ENCODE peak calls at places on chromosome 13, in four cellular contexts. H is HCT116, N is SK-N-SH, A is K562. E is an unnamed sample.

GRCh38 chr13:44068169-44068568 is 188.5 kb downstream of the LACC1 start:
- DNase-seq in N (no peak), H (no peak), A (no peak), E (no peak)

GRCh38 chr13:79455331-79455730 is 25.6 kb upstream of the NDFIP2 start:
- DNase-seq in A (no peak), N (no peak), H (no peak), E (no peak)

GRCh38 chr13:43846496-43846895 is 33.0 kb downstream of the CCDC122 start:
- DNase-seq in N (no peak), A (no peak), H (no peak), E (no peak)

GRCh38 chr13:83975668-83976165 is 93.4 kb upstream of the SLITRK1 start:
- DNase-seq in H (no peak), A (no peak), N (no peak), E (no peak)

GRCh38 chr13:25819856-25820530 is 231.8 kb downstream of the SHISA2 start:
- DNase-seq in N (no peak), H (no peak), A (no peak), E (no peak)

GRCh38 chr13:114146629-114147028 is 14.2 kb upstream of the RASA3 start:
- DNase-seq in N (peak), A (no peak), H (no peak), E (no peak)

GRCh38 chr13:21668665-21669599 is 1.9 kb upstream of the FGF9 start:
- DNase-seq in H (no peak), A (no peak), N (peak), E (no peak)

GRCh38 chr13:65836066-65836465 is 1394.1 kb downstream of the PCDH9 start:
- DNase-seq in N (no peak), A (no peak), H (no peak), E (no peak)

GRCh38 chr13:60001892-60002291 is 161.8 kb downstream of the DIAPH3 start:
- DNase-seq in A (no peak), H (no peak), N (no peak), E (no peak)

GRCh38 chr13:60617863-60618733 is 221.1 kb downstream of the TDRD3 start:
- DNase-seq in N (no peak), H (no peak), A (no peak), E (peak)

GRCh38 chr13:112178769-112179168 is 111.8 kb downstream of the SOX1 start:
- DNase-seq in H (no peak), A (no peak), N (no peak), E (no peak)

GRCh38 chr13:109737046-109737573 is 49.3 kb downstream of the IRS2 start:
- DNase-seq in N (no peak), A (no peak), H (no peak), E (no peak)

GRCh38 chr13:59236979-59237378 is 926.7 kb downstream of the DIAPH3 start:
- DNase-seq in N (no peak), H (no peak), A (no peak), E (no peak)

GRCh38 chr13:103187621-103188020 is 121.4 kb upstream of the SLC10A2 start:
- DNase-seq in N (no peak), A (no peak), H (no peak), E (no peak)

GRCh38 chr13:64154514-64154913 is 2738.9 kb upstream of the PCDH20 start:
- DNase-seq in H (peak), A (no peak), N (peak), E (no peak)

GRCh38 chr13:20174656-20175405 is 14.0 kb upstream of the GJA3 start:
- DNase-seq in A (peak), H (peak), N (no peak), E (peak)

GRCh38 chr13:95734124-95734523 is 57.2 kb downstream of the DNAJC3 start:
- DNase-seq in H (no peak), N (no peak), A (no peak), E (no peak)

GRCh38 chr13:110636053-110636475 is 20.7 kb downstream of the NAXD start:
- DNase-seq in A (no peak), H (no peak), N (no peak), E (no peak)

GRCh38 chr13:79628463-79628862 is 147.5 kb downstream of the NDFIP2 start:
- DNase-seq in N (peak), A (no peak), H (no peak), E (no peak)

GRCh38 chr13:19961484-19961883 is 3.0 kb downstream of the ZMYM2 start:
- DNase-seq in N (no peak), H (no peak), A (no peak), E (no peak)

GRCh38 chr13:71842003-71842402 is 25.0 kb downstream of the DACH1 start:
- DNase-seq in H (no peak), N (no peak), A (no peak), E (no peak)

GRCh38 chr13:100636004-100636403 is 38.6 kb downstream of the TMTC4 start:
- DNase-seq in A (no peak), H (no peak), N (no peak), E (no peak)

GRCh38 chr13:38819053-38819452 is 132.2 kb downstream of the FREM2 start:
- DNase-seq in N (no peak), A (no peak), H (no peak), E (no peak)

GRCh38 chr13:74444161-74444571 is 310.0 kb upstream of the KLF12 start:
- DNase-seq in A (no peak), N (no peak), H (no peak), E (no peak)

GRCh38 chr13:74145249-74145970 is 11.2 kb upstream of the KLF12 start:
- DNase-seq in N (peak), A (no peak), H (no peak), E (no peak)

GRCh38 chr13:87234981-87235380 is 436.2 kb upstream of the SLITRK5 start:
- DNase-seq in N (no peak), H (no peak), A (no peak), E (no peak)

GRCh38 chr13:36815069-36815468 is 4.0 kb upstream of the RFXAP start:
- DNase-seq in A (peak), N (peak), H (peak), E (peak)

GRCh38 chr13:111914241-111915103 is 152.5 kb upstream of the SOX1 start:
- DNase-seq in N (no peak), H (no peak), A (no peak), E (no peak)

GRCh38 chr13:48977973-48978372 is 2.3 kb downstream of the FNDC3A start:
- DNase-seq in H (no peak), A (no peak), N (no peak), E (no peak)

GRCh38 chr13:24982333-24982999 is 113.5 kb upstream of the PABPC3 start:
- DNase-seq in H (no peak), N (no peak), A (no peak), E (no peak)

GRCh38 chr13:87777395-87777794 is 106.2 kb downstream of the SLITRK5 start:
- DNase-seq in A (no peak), N (no peak), H (no peak), E (peak)

GRCh38 chr13:35888327-35888940 is 242.7 kb downstream of the DCLK1 start:
- DNase-seq in H (no peak), A (no peak), N (peak), E (no peak)

GRCh38 chr13:106343831-106344230 is 191.6 kb downstream of the EFNB2 start:
- DNase-seq in H (no peak), A (no peak), N (no peak), E (no peak)

DNA sequence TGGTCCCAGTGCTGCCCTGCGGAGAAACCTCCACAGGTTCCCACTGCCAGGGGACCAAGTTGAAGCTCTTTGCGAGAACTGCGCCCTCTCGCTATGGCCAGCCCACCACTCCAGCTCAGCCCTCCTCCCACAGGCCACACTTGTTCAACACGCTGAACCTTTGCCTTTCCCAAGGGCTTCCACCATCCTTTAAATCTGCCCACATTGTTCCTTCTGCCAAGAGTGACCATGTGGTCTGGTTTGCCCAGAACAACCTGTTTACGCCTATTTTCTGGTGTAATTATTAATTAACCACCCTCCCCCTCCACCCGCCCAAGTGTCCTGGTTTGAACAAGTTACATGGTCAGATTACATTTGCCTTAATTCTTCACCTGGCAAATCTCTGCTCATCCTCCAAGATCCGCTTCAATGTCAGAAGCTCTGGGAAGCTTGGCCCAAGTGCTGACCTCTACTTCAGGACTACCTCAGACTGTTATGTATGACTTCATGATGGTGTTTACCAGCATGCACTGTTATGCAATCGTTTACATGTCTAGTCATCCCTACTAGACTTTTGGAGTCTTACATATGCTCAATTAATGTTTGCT is 12.0 kb upstream of the USP12 start:
- DNase-seq in A (no peak), H (no peak), N (no peak), E (no peak)
- TF ChIP-seq YY1 in A (no peak), H (no peak), N (no peak), E (no peak)

DNA sequence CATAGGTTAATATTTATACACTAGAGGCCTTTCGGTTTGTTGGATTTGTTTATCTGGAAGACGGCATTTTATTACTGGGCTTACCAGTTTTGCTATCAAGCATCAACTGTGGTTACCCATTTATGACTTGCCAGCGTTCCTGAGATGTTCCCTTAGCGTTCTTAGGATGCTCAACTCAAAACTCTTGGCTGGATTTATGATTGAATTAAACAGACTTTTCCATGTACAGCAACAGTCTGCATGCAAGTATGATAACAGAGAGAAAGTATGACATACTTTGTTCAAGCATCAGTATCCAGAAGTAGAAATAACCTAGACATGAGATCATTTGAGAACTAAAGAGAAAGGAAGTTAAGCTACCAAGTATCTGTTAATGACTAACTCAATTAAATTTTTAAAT is 29.9 kb upstream of the RNF113B start:
- DNase-seq in N (no peak), A (no peak), H (no peak), E (no peak)
- TF ChIP-seq POLR2AphosphoS5 in N (peak), A (no peak), H (no peak), E (no peak)

GRCh38 chr13:99197257-99197651 is 3.4 kb upstream of the UBAC2 start:
- DNase-seq in H (no peak), N (no peak), A (no peak), E (no peak)
- TF ChIP-seq YY1 in H (no peak), N (no peak), A (no peak), E (no peak)

GRCh38 chr13:23629566-23630272 is 59.5 kb downstream of the TNFRSF19 start:
- DNase-seq in A (no peak), N (no peak), H (no peak), E (peak)

GRCh38 chr13:23628250-23628649 is 58.0 kb downstream of the TNFRSF19 start:
- DNase-seq in N (no peak), A (no peak), H (no peak), E (no peak)

GRCh38 chr13:23628765-23629565 is 58.8 kb downstream of the TNFRSF19 start:
- DNase-seq in N (no peak), H (no peak), A (no peak), E (no peak)

GRCh38 chr13:23627419-23627818 is 57.2 kb downstream of the TNFRSF19 start:
- DNase-seq in N (no peak), A (no peak), H (no peak), E (no peak)

GRCh38 chr13:23626730-23627129 is 56.5 kb downstream of the TNFRSF19 start:
- DNase-seq in H (no peak), N (no peak), A (no peak), E (no peak)
- TF ChIP-seq POLR2AphosphoS5 in H (no peak), N (no peak), A (no peak), E (no peak)

GRCh38 chr13:30373727-30374126 is 48.6 kb upstream of the UBE2L5 start:
- DNase-seq in A (no peak), H (no peak), N (no peak), E (no peak)

GRCh38 chr13:30375436-30375835 is 46.9 kb upstream of the UBE2L5 start:
- DNase-seq in N (no peak), A (no peak), H (no peak), E (no peak)

GRCh38 chr13:30377312-30377685 is 45.0 kb upstream of the UBE2L5 start:
- DNase-seq in A (no peak), H (no peak), N (no peak), E (no peak)

GRCh38 chr13:30381049-30381448 is 41.2 kb upstream of the UBE2L5 start:
- DNase-seq in N (no peak), H (no peak), A (no peak), E (no peak)

GRCh38 chr13:30376426-30377311 is 45.6 kb upstream of the UBE2L5 start:
- DNase-seq in A (no peak), N (no peak), H (no peak), E (no peak)
- TF ChIP-seq YY1 in A (no peak), N (no peak), H (no peak), E (no peak)

GRCh38 chr13:99258210-99258860 is at the start of gene GPR18:
- DNase-seq in A (no peak), N (no peak), H (no peak), E (no peak)
- TF ChIP-seq POLR2AphosphoS5 in A (no peak), N (no peak), H (no peak), E (no peak)

E was measured in HepG2.